ENCODE peak calls at places on chromosome 1, in nine cellular contexts. One of them, this sample, is unnamed.

GRCh38 chr1:16111771-16112557 is 38.5 kb upstream of the FAM131C start:
- DNase-seq in naive thymus-derived CD8-positive, alpha-beta T cell: no peak
- DNase-seq in NCI-H510A: no peak
- DNase-seq in hepatocyte: peak
- DNase-seq in SW 1271: no peak
- DNase-seq in GM12865: no peak
- DNase-seq in dermis blood vessel endothelial cell: no peak
- DNase-seq in cardiac fibroblast: peak
- DNase-seq in fibroblast of mammary gland: peak
- DNase-seq in this sample: peak

GRCh38 chr1:179425186-179425585 is 59.4 kb downstream of the AXDND1 start:
- DNase-seq in naive thymus-derived CD8-positive, alpha-beta T cell: no peak
- DNase-seq in NCI-H510A: no peak
- DNase-seq in hepatocyte: no peak
- DNase-seq in SW 1271: no peak
- DNase-seq in GM12865: no peak
- DNase-seq in dermis blood vessel endothelial cell: no peak
- DNase-seq in cardiac fibroblast: no peak
- DNase-seq in fibroblast of mammary gland: no peak
- DNase-seq in this sample: no peak

GRCh38 chr1:53131590-53131938 is 10.9 kb downstream of the SLC1A7 start:
- DNase-seq in naive thymus-derived CD8-positive, alpha-beta T cell: no peak
- DNase-seq in NCI-H510A: no peak
- DNase-seq in hepatocyte: no peak
- DNase-seq in SW 1271: no peak
- DNase-seq in GM12865: no peak
- DNase-seq in dermis blood vessel endothelial cell: no peak
- DNase-seq in cardiac fibroblast: no peak
- DNase-seq in fibroblast of mammary gland: no peak
- DNase-seq in this sample: no peak

GRCh38 chr1:151326619-151327222 is 495 bp downstream of the PI4KB start:
- DNase-seq in naive thymus-derived CD8-positive, alpha-beta T cell: peak
- DNase-seq in NCI-H510A: no peak
- DNase-seq in hepatocyte: peak
- DNase-seq in SW 1271: peak
- DNase-seq in GM12865: peak
- DNase-seq in dermis blood vessel endothelial cell: peak
- DNase-seq in cardiac fibroblast: peak
- DNase-seq in fibroblast of mammary gland: peak
- DNase-seq in this sample: peak

GRCh38 chr1:205592443-205593003 is 39.3 kb downstream of the ELK4 start:
- DNase-seq in naive thymus-derived CD8-positive, alpha-beta T cell: no peak
- DNase-seq in NCI-H510A: no peak
- DNase-seq in hepatocyte: no peak
- DNase-seq in SW 1271: no peak
- DNase-seq in GM12865: no peak
- DNase-seq in dermis blood vessel endothelial cell: no peak
- DNase-seq in cardiac fibroblast: no peak
- DNase-seq in fibroblast of mammary gland: no peak
- DNase-seq in this sample: no peak

GRCh38 chr1:173608503-173609216 is 5.8 kb upstream of the SLC9C2 start:
- DNase-seq in naive thymus-derived CD8-positive, alpha-beta T cell: no peak
- DNase-seq in NCI-H510A: peak
- DNase-seq in hepatocyte: no peak
- DNase-seq in SW 1271: no peak
- DNase-seq in GM12865: no peak
- DNase-seq in dermis blood vessel endothelial cell: no peak
- DNase-seq in cardiac fibroblast: no peak
- DNase-seq in fibroblast of mammary gland: no peak
- DNase-seq in this sample: no peak

GRCh38 chr1:215682232-215682631 is 115.1 kb downstream of the KCTD3 start:
- DNase-seq in naive thymus-derived CD8-positive, alpha-beta T cell: no peak
- DNase-seq in NCI-H510A: no peak
- DNase-seq in hepatocyte: no peak
- DNase-seq in SW 1271: no peak
- DNase-seq in GM12865: no peak
- DNase-seq in dermis blood vessel endothelial cell: no peak
- DNase-seq in cardiac fibroblast: peak
- DNase-seq in fibroblast of mammary gland: peak
- DNase-seq in this sample: no peak

GRCh38 chr1:48439380-48439779 is 32.6 kb downstream of the SPATA6 start:
- DNase-seq in naive thymus-derived CD8-positive, alpha-beta T cell: no peak
- DNase-seq in NCI-H510A: no peak
- DNase-seq in hepatocyte: no peak
- DNase-seq in SW 1271: no peak
- DNase-seq in GM12865: no peak
- DNase-seq in dermis blood vessel endothelial cell: no peak
- DNase-seq in cardiac fibroblast: no peak
- DNase-seq in fibroblast of mammary gland: no peak
- DNase-seq in this sample: no peak